ENCODE peak calls at places on chromosomes 12 and 14, in ten cellular contexts. S is ovary, U is progenitor cell of endocrine pancreas, L is kidney epithelial cell, F is psoas muscle, K is dorsolateral prefrontal cortex, A is bronchial epithelial cell, D is AG09319, G is MM.1S, X is nephron progenitor cell. H is an unnamed sample.
A peak's percentile ranks its signal among the peaks of the same experiment; 100 is the strongest.

GRCh38 chr14:61381589-61381988 is 60.2 kb downstream of the PRKCH start:
- DNase-seq in G (no peak), S (no peak), U (no peak), A (peak; percentile 33), F (no peak), L (no peak), D (no peak), X (no peak), K (no peak), H (no peak)

GRCh38 chr14:61154606-61155005 is 126.5 kb downstream of the TMEM30B start:
- DNase-seq in F (no peak), U (no peak), A (no peak), G (no peak), K (no peak), L (no peak), S (no peak), X (no peak), D (no peak), H (no peak)

GRCh38 chr14:66082009-66082408 is 404.2 kb upstream of the CCDC196 start:
- DNase-seq in G (no peak), L (no peak), F (no peak), U (no peak), A (no peak), S (no peak), X (no peak), K (no peak), D (no peak), H (no peak)

GRCh38 chr12:89346741-89347324 is 5.5 kb downstream of the DUSP6 start:
- DNase-seq in G (no peak), L (no peak), A (peak; percentile 80), F (no peak), D (no peak), X (no peak), S (no peak), K (peak; percentile 19), U (no peak), H (peak; percentile 51)

GRCh38 chr12:87848248-87848868 is 180.8 kb downstream of the C12orf50 start:
- DNase-seq in U (no peak), K (no peak), F (no peak), G (peak; percentile 44), X (peak; percentile 19), D (peak; percentile 32), A (peak; percentile 61), L (peak; percentile 38), S (no peak), H (peak; percentile 37)

GRCh38 chr14:99360774-99361595 is 89.0 kb upstream of the BCL11B start:
- DNase-seq in D (no peak), L (no peak), A (no peak), X (no peak), U (no peak), S (no peak), F (no peak), K (no peak), G (no peak), H (no peak)

GRCh38 chr14:56359245-56359644 is 220.4 kb upstream of the TMEM260 start:
- DNase-seq in X (no peak), U (no peak), F (no peak), K (no peak), G (peak; percentile 12), S (no peak), L (no peak), D (no peak), A (no peak), H (no peak)

GRCh38 chr14:32256606-32257005 is 53.5 kb upstream of the RNU6-8 start:
- DNase-seq in A (no peak), U (no peak), S (no peak), K (no peak), F (no peak), D (peak; percentile 12), L (no peak), X (no peak), G (no peak), H (no peak)

GRCh38 chr12:96803969-96804368 is 103.1 kb upstream of the NEDD1 start:
- DNase-seq in F (no peak), D (no peak), L (no peak), K (no peak), G (no peak), A (no peak), X (no peak), U (no peak), S (no peak), H (no peak)

GRCh38 chr12:93185369-93185741 is 192.4 kb upstream of the NUDT4 start:
- DNase-seq in D (no peak), K (no peak), A (no peak), S (no peak), X (no peak), U (no peak), L (no peak), F (no peak), G (no peak), H (no peak)

GRCh38 chr12:69901141-69901900 is 76.3 kb downstream of the MYRFL start:
- DNase-seq in G (no peak), A (no peak), D (no peak), K (no peak), X (no peak), L (no peak), S (no peak), F (no peak), U (no peak), H (no peak)

GRCh38 chr12:25988505-25988904 is 30.0 kb downstream of the RASSF8 start:
- DNase-seq in U (no peak), A (no peak), X (no peak), L (no peak), G (no peak), S (no peak), K (no peak), F (no peak), D (no peak), H (no peak)

GRCh38 chr12:56521209-56521589 is 421 bp upstream of the RBMS2 start:
- DNase-seq in K (no peak), S (no peak), A (no peak), D (no peak), L (no peak), U (no peak), X (no peak), F (no peak), G (no peak), H (no peak)

GRCh38 chr14:31927348-31927826 is 149.7 kb upstream of the ARHGAP5 start:
- DNase-seq in X (peak; percentile 20), U (no peak), K (no peak), L (peak; percentile 95), F (no peak), S (peak; percentile 21), A (peak; percentile 98), D (peak; percentile 48), G (no peak), H (no peak)

GRCh38 chr12:124170756-124171155 is 124.1 kb upstream of the RFLNA start:
- DNase-seq in K (no peak), D (no peak), U (no peak), S (no peak), F (no peak), G (no peak), X (no peak), A (no peak), L (no peak), H (no peak)

GRCh38 chr12:30138483-30138882 is 354.7 kb upstream of the TMTC1 start:
- DNase-seq in G (no peak), F (no peak), L (no peak), D (no peak), S (no peak), A (no peak), U (no peak), X (no peak), K (no peak), H (no peak)

GRCh38 chr14:61430066-61430757 is 108.8 kb downstream of the PRKCH start:
- DNase-seq in G (no peak), F (no peak), S (no peak), D (no peak), L (no peak), U (no peak), A (no peak), K (no peak), X (no peak), H (no peak)

GRCh38 chr14:63562414-63562813 is 19.2 kb upstream of the PPP2R5E start:
- DNase-seq in U (no peak), L (no peak), X (no peak), G (no peak), F (no peak), K (no peak), S (no peak), A (peak; percentile 50), D (no peak), H (no peak)

DNA sequence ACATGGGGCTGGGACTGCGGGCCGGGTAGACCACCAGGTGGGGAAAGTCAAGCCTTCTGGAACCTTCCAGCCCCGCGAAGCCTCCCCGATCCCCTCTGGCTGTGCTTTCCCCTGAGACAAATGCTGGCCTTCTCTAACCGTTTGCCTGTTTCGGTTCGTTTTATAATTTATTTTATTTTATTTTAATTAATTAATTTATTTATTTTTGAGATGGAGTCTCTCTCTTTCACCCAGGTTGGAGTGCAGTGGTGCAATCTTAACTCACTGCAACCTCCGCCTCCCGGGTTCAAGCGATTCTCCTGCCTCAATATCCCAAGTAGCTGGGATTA is 16.8 kb upstream of the DLK1 start:
- DNase-seq in L (no peak), S (no peak), U (no peak), X (no peak), K (no peak), G (no peak), F (no peak), D (no peak), A (no peak), H (no peak)
- TF ChIP-seq CTCF in L (no peak), S (no peak), U (no peak), X (no peak), K (no peak), G (no peak), F (no peak), D (no peak), A (no peak), H (no peak)

GRCh38 chr12:68067762-68068376 is 78.6 kb downstream of the IFNG-AS1 start:
- DNase-seq in A (peak; percentile 10), F (no peak), K (no peak), S (no peak), L (no peak), U (no peak), D (no peak), G (no peak), X (no peak), H (no peak)
- TF ChIP-seq CTCF in A (peak; percentile 43), F (peak; percentile 11), K (no peak), S (no peak), L (peak; percentile 41), U (no peak), D (peak; percentile 32), G (peak; percentile 40), X (no peak), H (peak; percentile 56)

DNA sequence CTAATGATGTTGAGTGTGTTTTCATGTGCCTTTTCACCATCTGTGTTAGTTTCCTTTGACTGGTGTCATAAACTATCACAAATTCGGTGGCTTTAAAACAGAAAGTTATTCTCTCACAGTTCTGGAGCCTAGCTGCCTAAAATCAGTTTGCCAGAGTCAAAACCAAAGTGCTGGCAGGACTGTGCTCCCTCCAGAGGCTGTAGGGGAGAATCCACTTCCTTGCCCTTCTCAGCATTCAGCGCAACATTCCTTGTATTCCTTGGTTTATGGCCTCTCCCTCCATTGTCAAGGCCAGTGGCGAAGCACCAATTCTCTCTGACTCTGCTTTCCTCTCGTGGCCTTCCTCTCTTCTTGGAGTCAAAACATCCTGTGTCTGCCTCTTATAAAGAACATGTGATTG is 174.2 kb upstream of the PDE3A start:
- DNase-seq in G (no peak), A (peak; percentile 5), S (no peak), X (peak; percentile 33), L (no peak), F (no peak), K (no peak), D (no peak), U (no peak), H (peak; percentile 22)
- TF ChIP-seq CTCF in G (no peak), A (no peak), S (no peak), X (peak; percentile 33), L (peak; percentile 29), F (no peak), K (no peak), D (peak; percentile 44), U (peak; percentile 41), H (no peak)

GRCh38 chr12:50004696-50005095 is 20.6 kb downstream of the RACGAP1 start:
- DNase-seq in G (no peak), A (no peak), X (no peak), K (no peak), L (no peak), D (no peak), S (no peak), F (no peak), U (no peak), H (no peak)
- TF ChIP-seq CTCF in G (no peak), A (no peak), X (no peak), K (no peak), L (no peak), D (no peak), S (no peak), F (no peak), U (no peak), H (no peak)